ENCODE peak calls at places on chromosomes 7 and 10, in four cellular contexts. T, D, I and W are unnamed samples.

GRCh38 chr10:121106607-121107006 is 255.4 kb downstream of the WDR11 start:
- DNase-seq in T (no peak), D (no peak), I (no peak), W (no peak)

GRCh38 chr7:139548302-139549028 is 25.0 kb downstream of the CLEC2L start:
- DNase-seq in T (no peak), D (no peak), I (no peak), W (no peak)

GRCh38 chr7:30010022-30010421 is 16.5 kb downstream of the FKBP14 start:
- DNase-seq in T (no peak), D (no peak), I (no peak), W (no peak)

GRCh38 chr7:30238721-30239441 is 45.5 kb upstream of the ZNRF2 start:
- DNase-seq in T (peak), D (no peak), I (no peak), W (peak)

GRCh38 chr10:14184841-14185500 is 145.8 kb downstream of the FRMD4A start:
- DNase-seq in T (peak), D (no peak), I (peak), W (no peak)

GRCh38 chr7:18846765-18847215 is 270.6 kb downstream of the TWIST1 start:
- DNase-seq in T (no peak), D (no peak), I (no peak), W (peak)

GRCh38 chr7:74429153-74429747 is 24.5 kb upstream of the GTF2IRD1 start:
- DNase-seq in T (peak), D (no peak), I (peak), W (peak)

GRCh38 chr10:10995120-10995519 is 22.6 kb upstream of the CELF2 start:
- DNase-seq in T (no peak), D (no peak), I (no peak), W (no peak)

GRCh38 chr7:43278088-43278644 is 165.7 kb downstream of the HECW1 start:
- DNase-seq in T (peak), D (no peak), I (no peak), W (peak)

GRCh38 chr7:108358553-108358952 is 97.7 kb downstream of the NRCAM start:
- DNase-seq in T (peak), D (no peak), I (peak), W (peak)

GRCh38 chr10:22629843-22630228 is 84.5 kb downstream of the PIP4K2A start:
- DNase-seq in T (no peak), D (no peak), I (no peak), W (no peak)

GRCh38 chr7:149125189-149125863 is 798 bp downstream of the ZNF425 start:
- DNase-seq in T (peak), D (no peak), I (peak), W (no peak)

GRCh38 chr10:77919713-77920108 is 6.8 kb downstream of the DLG5 start:
- DNase-seq in T (peak), D (no peak), I (no peak), W (peak)

GRCh38 chr10:113576853-113577252 is 24.0 kb downstream of the HABP2 start:
- DNase-seq in T (peak), D (no peak), I (peak), W (peak)

GRCh38 chr7:39921505-39922250 is 28.4 kb upstream of the CDK13 start:
- DNase-seq in T (no peak), D (no peak), I (peak), W (no peak)

GRCh38 chr7:130641040-130641439 is 27.5 kb downstream of the COPG2 start:
- DNase-seq in T (no peak), D (no peak), I (no peak), W (no peak)
- TF ChIP-seq CTCF in T (no peak), D (no peak), I (no peak), W (no peak)

DNA sequence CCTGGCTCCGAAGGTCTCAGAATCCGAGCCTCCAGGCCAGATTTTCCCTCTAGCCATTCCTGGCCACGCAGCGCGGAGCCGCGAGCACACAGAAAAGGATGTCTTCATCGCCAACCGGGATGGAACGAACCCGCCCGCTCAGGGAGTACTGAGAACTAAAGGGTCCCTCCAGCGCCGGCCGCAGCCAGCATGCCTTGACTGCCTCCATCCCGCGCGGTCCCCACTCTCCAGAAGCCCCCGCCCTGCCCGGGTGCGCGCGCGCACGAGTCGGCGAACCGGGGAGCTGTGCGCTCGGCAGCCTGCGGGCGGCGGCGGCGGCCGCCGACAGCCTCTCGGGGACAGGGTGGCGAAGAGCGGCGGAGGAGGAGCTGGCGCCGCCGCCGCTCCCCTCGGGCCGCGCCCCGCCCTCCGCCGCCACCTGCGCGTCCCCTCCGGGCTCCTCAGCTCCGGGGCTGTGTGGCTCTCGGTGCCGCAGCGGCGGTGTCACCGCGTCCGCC is 640 bp upstream of the GALNT17 start:
- DNase-seq in T (peak), D (no peak), I (peak), W (no peak)
- TF ChIP-seq CTCF in T (no peak), D (no peak), I (no peak), W (no peak)

GRCh38 chr10:110033724-110034235 is 26.0 kb downstream of the ADD3 start:
- DNase-seq in T (no peak), D (no peak), I (no peak), W (no peak)
- TF ChIP-seq CTCF in T (no peak), D (no peak), I (no peak), W (no peak)

GRCh38 chr10:4177826-4178225 is 392.8 kb upstream of the KLF6 start:
- DNase-seq in T (no peak), D (no peak), I (no peak), W (no peak)

GRCh38 chr10:4170633-4171314 is 385.8 kb upstream of the KLF6 start:
- DNase-seq in T (no peak), D (no peak), I (no peak), W (no peak)

GRCh38 chr10:4170181-4170580 is 385.2 kb upstream of the KLF6 start:
- DNase-seq in T (no peak), D (no peak), I (no peak), W (no peak)

GRCh38 chr10:4176500-4177281 is 391.7 kb upstream of the KLF6 start:
- DNase-seq in T (no peak), D (no peak), I (no peak), W (no peak)

GRCh38 chr10:4174197-4174596 is 389.2 kb upstream of the KLF6 start:
- DNase-seq in T (no peak), D (no peak), I (peak), W (no peak)
- TF ChIP-seq CTCF in T (no peak), D (peak), I (peak), W (peak)